ENCODE peak calls at places on chromosomes 11 and 22, in six cellular contexts. X is GM12891, B is GM12878, M is K562, F is H1, T is HepG2. L is an unnamed sample.

GRCh38 chr22:45867118-45867905 is 109.7 kb downstream of the WNT7B start:
- DNase-seq in X (no peak), B (no peak), M (no peak), F (no peak), T (no peak), L (no peak)

GRCh38 chr22:35303029-35303624 is 3.4 kb downstream of the TOM1 start:
- DNase-seq in X (no peak), B (no peak), M (no peak), F (no peak), T (no peak), L (no peak)

GRCh38 chr22:36027960-36028645 is 521 bp downstream of the RBFOX2 start:
- DNase-seq in X (peak; percentile 33), B (no peak), M (no peak), F (no peak), T (no peak), L (peak; percentile 41)

GRCh38 chr22:16961477-16962186 is 46.4 kb downstream of the GAB4 start:
- DNase-seq in X (no peak), B (no peak), M (peak; percentile 6), F (no peak), T (no peak), L (no peak)

GRCh38 chr11:27926056-27926455 is 181.9 kb downstream of the KIF18A start:
- DNase-seq in X (no peak), B (no peak), M (no peak), F (no peak), T (no peak), L (no peak)

GRCh38 chr11:88131764-88132470 is 43.3 kb downstream of the RAB38 start:
- DNase-seq in X (no peak), B (no peak), M (no peak), F (no peak), T (no peak), L (no peak)

GRCh38 chr11:12235549-12235944 is 125.2 kb downstream of the MICAL2 start:
- DNase-seq in X (no peak), B (no peak), M (no peak), F (no peak), T (peak; percentile 69), L (no peak)

GRCh38 chr11:88522624-88523361 is 185.3 kb upstream of the CTSC start:
- DNase-seq in X (no peak), B (no peak), M (no peak), F (no peak), T (no peak), L (no peak)

GRCh38 chr22:38973289-38974169 is 8.6 kb upstream of the APOBEC3B start:
- DNase-seq in X (peak; percentile 62), B (no peak), M (peak; percentile 52), F (peak; percentile 25), T (peak; percentile 42), L (no peak)

GRCh38 chr11:67095214-67095507 is 23.9 kb upstream of the KDM2A start:
- DNase-seq in X (no peak), B (no peak), M (no peak), F (no peak), T (no peak), L (no peak)

GRCh38 chr11:70572974-70573260 is 174.6 kb downstream of the CTTN start:
- DNase-seq in X (no peak), B (no peak), M (no peak), F (no peak), T (no peak), L (no peak)

GRCh38 chr11:41245704-41246398 is 213.6 kb downstream of the LRRC4C start:
- DNase-seq in X (no peak), B (no peak), M (no peak), F (no peak), T (no peak), L (no peak)

GRCh38 chr11:86196924-86197323 is 47.6 kb upstream of the EED start:
- DNase-seq in X (no peak), B (no peak), M (no peak), F (no peak), T (no peak), L (no peak)

GRCh38 chr11:10375280-10376048 is 70.6 kb downstream of the ADM start:
- DNase-seq in X (no peak), B (no peak), M (no peak), F (no peak), T (no peak), L (no peak)

GRCh38 chr11:119372260-119373058 is 9.0 kb downstream of the USP2 start:
- DNase-seq in X (no peak), B (no peak), M (no peak), F (no peak), T (no peak), L (no peak)

GRCh38 chr11:47216141-47216798 is 1.5 kb downstream of the DDB2 start:
- DNase-seq in X (no peak), B (peak; percentile 30), M (no peak), F (no peak), T (peak; percentile 74), L (no peak)

GRCh38 chr22:39317084-39317755 is 2.2 kb downstream of the RPL3 start:
- DNase-seq in X (no peak), B (no peak), M (no peak), F (no peak), T (no peak), L (no peak)

DNA sequence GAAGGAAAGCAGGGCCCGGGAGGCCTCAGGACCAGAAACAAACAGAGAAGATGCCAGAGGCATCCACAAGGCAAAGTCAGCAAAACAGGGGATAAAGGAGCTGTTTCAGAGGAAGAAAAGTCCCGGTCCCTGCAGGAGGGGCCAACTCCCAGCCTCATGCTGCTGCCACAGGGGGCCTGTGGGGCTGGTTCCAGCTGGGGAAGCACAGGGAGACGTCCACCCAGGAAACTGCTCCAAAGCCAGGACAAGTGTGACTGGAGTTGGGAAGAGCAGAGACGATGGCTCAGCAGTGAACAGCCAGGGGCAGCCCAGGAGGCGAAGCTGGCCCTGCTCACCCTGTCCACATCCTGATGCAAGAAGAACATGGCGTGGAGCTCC is 454.4 kb downstream of the BRD1 start:
- DNase-seq in X (no peak), B (no peak), M (no peak), F (no peak), T (no peak), L (no peak)
- TF ChIP-seq POLR2A in X (no peak), B (no peak), M (no peak), F (no peak), T (no peak), L (no peak)

GRCh38 chr11:6437423-6437822 is 3.4 kb downstream of the HPX start:
- DNase-seq in X (no peak), B (no peak), M (peak; percentile 30), F (no peak), T (no peak), L (no peak)

GRCh38 chr11:6440906-6441358 is at the start of gene HPX:
- DNase-seq in X (no peak), B (no peak), M (no peak), F (no peak), T (peak; percentile 86), L (no peak)

GRCh38 chr11:6433998-6434650 is 6.7 kb downstream of the HPX start:
- DNase-seq in X (no peak), B (no peak), M (no peak), F (no peak), T (peak; percentile 32), L (no peak)

GRCh38 chr11:6438979-6439571 is 1.7 kb downstream of the HPX start:
- DNase-seq in X (no peak), B (no peak), M (peak; percentile 33), F (no peak), T (peak; percentile 67), L (no peak)

GRCh38 chr11:6437993-6438392 is 2.8 kb downstream of the HPX start:
- DNase-seq in X (no peak), B (no peak), M (no peak), F (no peak), T (no peak), L (no peak)
- TF ChIP-seq TAF1 in X (no peak), B (no peak), M (no peak), F (no peak), T (no peak), L (no peak)

GRCh38 chr22:18085188-18085587 is 7.4 kb downstream of the PEX26 start:
- DNase-seq in X (no peak), B (no peak), M (no peak), F (no peak), T (no peak), L (no peak)
- TF ChIP-seq POLR2A in X (no peak), B (no peak), M (no peak), F (no peak), T (no peak), L (no peak)

DNA sequence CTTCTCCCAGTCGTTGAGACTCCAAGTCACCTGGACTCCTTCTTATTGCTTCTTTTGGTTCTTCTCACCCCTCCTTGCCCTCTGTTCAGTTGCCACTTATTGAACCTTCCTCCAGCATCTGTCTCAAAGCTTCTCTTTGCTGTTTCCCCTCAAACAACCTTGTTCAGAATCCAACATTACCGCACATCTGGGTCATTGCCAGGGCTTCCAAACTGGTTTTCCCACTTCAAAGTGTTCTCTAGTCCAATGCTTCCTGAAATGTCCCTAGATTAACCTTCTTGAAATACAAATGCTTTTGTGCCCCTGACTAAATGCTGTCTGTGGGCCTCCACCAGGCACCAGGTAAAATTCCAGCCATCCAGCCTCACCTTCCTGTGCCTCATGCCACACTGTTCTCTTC is 100.8 kb upstream of the TTC12 start:
- DNase-seq in X (no peak), B (no peak), M (no peak), F (no peak), T (no peak), L (no peak)
- TF ChIP-seq TAF1 in X (no peak), B (no peak), M (no peak), F (no peak), T (no peak), L (no peak)

DNA sequence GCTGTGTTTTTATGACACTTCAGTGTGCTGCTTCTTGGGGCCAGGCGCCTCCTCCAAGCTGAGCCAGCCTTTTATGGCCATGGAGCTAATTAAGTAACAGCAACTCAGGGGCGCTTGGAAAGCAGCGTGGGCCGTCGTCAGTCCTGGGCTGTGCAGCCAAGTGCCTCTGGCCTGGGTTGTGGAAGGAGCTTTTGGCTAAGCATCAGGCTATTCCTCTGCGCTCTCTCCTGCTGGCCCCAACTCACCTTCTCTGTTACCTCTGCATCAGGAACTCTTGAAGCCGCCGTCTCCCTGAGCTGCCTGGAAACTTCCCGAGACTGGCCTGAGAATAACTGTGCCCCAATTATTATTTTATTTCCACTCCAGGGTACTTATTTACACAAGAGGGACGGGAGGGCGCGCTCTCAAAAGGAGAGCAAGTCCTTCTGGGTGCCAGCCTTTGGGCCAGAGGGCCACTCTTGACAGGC is 38.7 kb upstream of the NAV2 start:
- DNase-seq in X (no peak), B (no peak), M (no peak), F (no peak), T (no peak), L (no peak)
- TF ChIP-seq POLR2A in X (no peak), B (no peak), M (no peak), F (no peak), T (no peak), L (no peak)

GRCh38 chr22:27654536-27655445 is 146.8 kb downstream of the MN1 start:
- DNase-seq in X (no peak), B (no peak), M (no peak), F (no peak), T (no peak), L (no peak)
- TF ChIP-seq TAF1 in X (no peak), B (no peak), M (no peak), F (no peak), T (no peak), L (no peak)

L was measured in GM12892.